ENCODE peak calls at places on chromosomes 3 and 15, in nine cellular contexts. One of them, this sample, is unnamed.

GRCh38 chr3:46660543-46661523 is 32.6 kb downstream of the ALS2CL start:
- DNase-seq in CD4-positive, alpha-beta T cell: no peak
- DNase-seq in tibial nerve: no peak
- DNase-seq in osteoblast: peak; percentile 37
- DNase-seq in psoas muscle: no peak
- DNase-seq in lower lobe of right lung: no peak
- DNase-seq in fibroblast of lung: no peak
- DNase-seq in neural crest cell: no peak
- DNase-seq in GM12864: no peak
- DNase-seq in this sample: no peak

GRCh38 chr15:58552505-58553364 is 120.9 kb downstream of the LIPC start:
- DNase-seq in CD4-positive, alpha-beta T cell: no peak
- DNase-seq in tibial nerve: no peak
- DNase-seq in osteoblast: peak; percentile 74
- DNase-seq in psoas muscle: no peak
- DNase-seq in lower lobe of right lung: no peak
- DNase-seq in fibroblast of lung: peak; percentile 36
- DNase-seq in neural crest cell: no peak
- DNase-seq in GM12864: no peak
- DNase-seq in this sample: no peak

GRCh38 chr3:184230603-184231528 is 1.5 kb downstream of the VWA5B2 start:
- DNase-seq in CD4-positive, alpha-beta T cell: no peak
- DNase-seq in tibial nerve: no peak
- DNase-seq in osteoblast: peak; percentile 88
- DNase-seq in psoas muscle: no peak
- DNase-seq in lower lobe of right lung: no peak
- DNase-seq in fibroblast of lung: no peak
- DNase-seq in neural crest cell: no peak
- DNase-seq in GM12864: no peak
- DNase-seq in this sample: peak; percentile 39

GRCh38 chr3:143806043-143806442 is 42.2 kb downstream of the SLC9A9 start:
- DNase-seq in CD4-positive, alpha-beta T cell: no peak
- DNase-seq in tibial nerve: no peak
- DNase-seq in osteoblast: no peak
- DNase-seq in psoas muscle: no peak
- DNase-seq in lower lobe of right lung: no peak
- DNase-seq in fibroblast of lung: no peak
- DNase-seq in neural crest cell: no peak
- DNase-seq in GM12864: no peak
- DNase-seq in this sample: no peak

GRCh38 chr15:55250392-55250791 is 39.2 kb downstream of the RAB27A start:
- DNase-seq in CD4-positive, alpha-beta T cell: no peak
- DNase-seq in tibial nerve: no peak
- DNase-seq in osteoblast: no peak
- DNase-seq in psoas muscle: no peak
- DNase-seq in lower lobe of right lung: no peak
- DNase-seq in fibroblast of lung: peak; percentile 98
- DNase-seq in neural crest cell: no peak
- DNase-seq in GM12864: no peak
- DNase-seq in this sample: no peak

GRCh38 chr3:46406786-46407611 is at the start of the genes CCR5AS and CCRL2:
- DNase-seq in CD4-positive, alpha-beta T cell: no peak
- DNase-seq in tibial nerve: no peak
- DNase-seq in osteoblast: peak; percentile 90
- DNase-seq in psoas muscle: peak; percentile 37
- DNase-seq in lower lobe of right lung: peak; percentile 78
- DNase-seq in fibroblast of lung: peak; percentile 61
- DNase-seq in neural crest cell: no peak
- DNase-seq in GM12864: no peak
- DNase-seq in this sample: peak; percentile 61

GRCh38 chr15:78944669-78945407 is at the start of gene CTSH:
- DNase-seq in CD4-positive, alpha-beta T cell: peak; percentile 69
- DNase-seq in tibial nerve: peak; percentile 51
- DNase-seq in osteoblast: peak; percentile 93
- DNase-seq in psoas muscle: peak; percentile 78
- DNase-seq in lower lobe of right lung: peak; percentile 94
- DNase-seq in fibroblast of lung: peak; percentile 13
- DNase-seq in neural crest cell: peak; percentile 61
- DNase-seq in GM12864: peak; percentile 54
- DNase-seq in this sample: peak; percentile 93

GRCh38 chr3:72797773-72798543 is 50.3 kb downstream of the SHQ1 start:
- DNase-seq in CD4-positive, alpha-beta T cell: no peak
- DNase-seq in tibial nerve: no peak
- DNase-seq in osteoblast: peak; percentile 78
- DNase-seq in psoas muscle: no peak
- DNase-seq in lower lobe of right lung: no peak
- DNase-seq in fibroblast of lung: peak; percentile 19
- DNase-seq in neural crest cell: no peak
- DNase-seq in GM12864: no peak
- DNase-seq in this sample: no peak

GRCh38 chr15:64209680-64210334 is 47.0 kb upstream of the PPIB start:
- DNase-seq in CD4-positive, alpha-beta T cell: no peak
- DNase-seq in tibial nerve: no peak
- DNase-seq in osteoblast: peak; percentile 26
- DNase-seq in psoas muscle: no peak
- DNase-seq in lower lobe of right lung: no peak
- DNase-seq in fibroblast of lung: peak; percentile 74
- DNase-seq in neural crest cell: no peak
- DNase-seq in GM12864: peak; percentile 4
- DNase-seq in this sample: peak; percentile 32

GRCh38 chr15:91472316-91472756 is 372.3 kb downstream of the SV2B start:
- DNase-seq in CD4-positive, alpha-beta T cell: no peak
- DNase-seq in tibial nerve: no peak
- DNase-seq in osteoblast: no peak
- DNase-seq in psoas muscle: no peak
- DNase-seq in lower lobe of right lung: no peak
- DNase-seq in fibroblast of lung: peak; percentile 64
- DNase-seq in neural crest cell: no peak
- DNase-seq in GM12864: no peak
- DNase-seq in this sample: no peak

GRCh38 chr3:151394611-151395010 is 10.1 kb upstream of the P2RY12 start:
- DNase-seq in CD4-positive, alpha-beta T cell: no peak
- DNase-seq in tibial nerve: no peak
- DNase-seq in osteoblast: no peak
- DNase-seq in psoas muscle: no peak
- DNase-seq in lower lobe of right lung: no peak
- DNase-seq in fibroblast of lung: no peak
- DNase-seq in neural crest cell: no peak
- DNase-seq in GM12864: no peak
- DNase-seq in this sample: no peak

GRCh38 chr15:75647370-75648155 is at the start of gene SNX33:
- DNase-seq in CD4-positive, alpha-beta T cell: peak; percentile 32
- DNase-seq in tibial nerve: peak; percentile 63
- DNase-seq in osteoblast: peak; percentile 96
- DNase-seq in psoas muscle: peak; percentile 84
- DNase-seq in lower lobe of right lung: peak; percentile 86
- DNase-seq in fibroblast of lung: peak; percentile 85
- DNase-seq in neural crest cell: peak; percentile 65
- DNase-seq in GM12864: no peak
- DNase-seq in this sample: peak; percentile 84

GRCh38 chr3:189952272-189952671 is 168.4 kb downstream of the P3H2 start:
- DNase-seq in CD4-positive, alpha-beta T cell: no peak
- DNase-seq in tibial nerve: no peak
- DNase-seq in osteoblast: no peak
- DNase-seq in psoas muscle: no peak
- DNase-seq in lower lobe of right lung: no peak
- DNase-seq in fibroblast of lung: no peak
- DNase-seq in neural crest cell: no peak
- DNase-seq in GM12864: no peak
- DNase-seq in this sample: no peak

GRCh38 chr3:189948724-189949045 is 172.0 kb downstream of the P3H2 start:
- DNase-seq in CD4-positive, alpha-beta T cell: no peak
- DNase-seq in tibial nerve: no peak
- DNase-seq in osteoblast: no peak
- DNase-seq in psoas muscle: no peak
- DNase-seq in lower lobe of right lung: no peak
- DNase-seq in fibroblast of lung: no peak
- DNase-seq in neural crest cell: no peak
- DNase-seq in GM12864: no peak
- DNase-seq in this sample: no peak

GRCh38 chr3:189947948-189948723 is 172.6 kb downstream of the P3H2 start:
- DNase-seq in CD4-positive, alpha-beta T cell: no peak
- DNase-seq in tibial nerve: no peak
- DNase-seq in osteoblast: no peak
- DNase-seq in psoas muscle: no peak
- DNase-seq in lower lobe of right lung: no peak
- DNase-seq in fibroblast of lung: peak; percentile 48
- DNase-seq in neural crest cell: no peak
- DNase-seq in GM12864: no peak
- DNase-seq in this sample: peak; percentile 36

GRCh38 chr3:189949580-189949979 is 171.1 kb downstream of the P3H2 start:
- DNase-seq in CD4-positive, alpha-beta T cell: no peak
- DNase-seq in tibial nerve: no peak
- DNase-seq in osteoblast: no peak
- DNase-seq in psoas muscle: no peak
- DNase-seq in lower lobe of right lung: no peak
- DNase-seq in fibroblast of lung: no peak
- DNase-seq in neural crest cell: no peak
- DNase-seq in GM12864: no peak
- DNase-seq in this sample: no peak

GRCh38 chr3:189950258-189950657 is 170.4 kb downstream of the P3H2 start:
- DNase-seq in CD4-positive, alpha-beta T cell: no peak
- DNase-seq in tibial nerve: no peak
- DNase-seq in osteoblast: no peak
- DNase-seq in psoas muscle: no peak
- DNase-seq in lower lobe of right lung: no peak
- DNase-seq in fibroblast of lung: no peak
- DNase-seq in neural crest cell: no peak
- DNase-seq in GM12864: no peak
- DNase-seq in this sample: no peak
- TF ChIP-seq CTCF in CD4-positive, alpha-beta T cell: no peak
- TF ChIP-seq CTCF in tibial nerve: no peak
- TF ChIP-seq CTCF in osteoblast: no peak
- TF ChIP-seq CTCF in psoas muscle: no peak
- TF ChIP-seq CTCF in lower lobe of right lung: no peak
- TF ChIP-seq CTCF in fibroblast of lung: no peak
- TF ChIP-seq CTCF in neural crest cell: no peak
- TF ChIP-seq CTCF in GM12864: peak; percentile 4
- TF ChIP-seq CTCF in this sample: no peak

GRCh38 chr3:13878711-13879101 is 1.2 kb downstream of the WNT7A start:
- DNase-seq in CD4-positive, alpha-beta T cell: peak; percentile 27
- DNase-seq in tibial nerve: no peak
- DNase-seq in osteoblast: no peak
- DNase-seq in psoas muscle: no peak
- DNase-seq in lower lobe of right lung: no peak
- DNase-seq in fibroblast of lung: no peak
- DNase-seq in neural crest cell: peak; percentile 36
- DNase-seq in GM12864: no peak
- DNase-seq in this sample: no peak

GRCh38 chr3:13879946-13880810 is at the start of gene WNT7A:
- DNase-seq in CD4-positive, alpha-beta T cell: peak; percentile 70
- DNase-seq in tibial nerve: no peak
- DNase-seq in osteoblast: peak; percentile 95
- DNase-seq in psoas muscle: no peak
- DNase-seq in lower lobe of right lung: no peak
- DNase-seq in fibroblast of lung: no peak
- DNase-seq in neural crest cell: peak; percentile 70
- DNase-seq in GM12864: no peak
- DNase-seq in this sample: peak; percentile 49

GRCh38 chr3:13881536-13882410 is 1.9 kb upstream of the WNT7A start:
- DNase-seq in CD4-positive, alpha-beta T cell: no peak
- DNase-seq in tibial nerve: no peak
- DNase-seq in osteoblast: no peak
- DNase-seq in psoas muscle: no peak
- DNase-seq in lower lobe of right lung: no peak
- DNase-seq in fibroblast of lung: no peak
- DNase-seq in neural crest cell: no peak
- DNase-seq in GM12864: no peak
- DNase-seq in this sample: no peak

GRCh38 chr3:13879102-13879945 is 547 bp downstream of the WNT7A start:
- DNase-seq in CD4-positive, alpha-beta T cell: peak; percentile 44
- DNase-seq in tibial nerve: no peak
- DNase-seq in osteoblast: no peak
- DNase-seq in psoas muscle: no peak
- DNase-seq in lower lobe of right lung: no peak
- DNase-seq in fibroblast of lung: no peak
- DNase-seq in neural crest cell: no peak
- DNase-seq in GM12864: no peak
- DNase-seq in this sample: peak; percentile 47

DNA sequence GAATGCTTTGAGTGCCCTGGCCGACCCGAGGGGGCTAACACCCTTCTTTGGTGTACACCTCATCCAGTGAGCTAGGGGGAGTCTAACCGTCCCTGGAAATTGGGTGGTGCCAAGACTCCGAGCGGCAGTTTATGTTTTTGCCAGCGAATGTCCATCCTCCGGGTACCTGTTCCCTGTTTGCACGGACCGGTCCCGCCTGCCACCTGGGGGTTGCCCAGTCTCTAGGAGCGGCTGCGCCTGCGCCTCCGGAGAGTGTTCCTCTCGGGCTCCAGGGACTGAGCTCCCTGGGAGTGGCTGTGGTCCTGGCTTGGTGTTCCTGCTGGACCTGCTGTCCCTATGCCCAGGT is 913 bp upstream of the WNT7A start:
- DNase-seq in CD4-positive, alpha-beta T cell: no peak
- DNase-seq in tibial nerve: no peak
- DNase-seq in osteoblast: no peak
- DNase-seq in psoas muscle: no peak
- DNase-seq in lower lobe of right lung: peak; percentile 63
- DNase-seq in fibroblast of lung: no peak
- DNase-seq in neural crest cell: no peak
- DNase-seq in GM12864: no peak
- DNase-seq in this sample: no peak
- TF ChIP-seq CTCF in CD4-positive, alpha-beta T cell: peak; percentile 48
- TF ChIP-seq CTCF in tibial nerve: no peak
- TF ChIP-seq CTCF in osteoblast: no peak
- TF ChIP-seq CTCF in psoas muscle: peak; percentile 1
- TF ChIP-seq CTCF in lower lobe of right lung: no peak
- TF ChIP-seq CTCF in fibroblast of lung: no peak
- TF ChIP-seq CTCF in neural crest cell: no peak
- TF ChIP-seq CTCF in GM12864: no peak
- TF ChIP-seq CTCF in this sample: no peak

GRCh38 chr15:48300038-48300437 is 31.2 kb upstream of the DUT start:
- DNase-seq in CD4-positive, alpha-beta T cell: no peak
- DNase-seq in tibial nerve: no peak
- DNase-seq in osteoblast: no peak
- DNase-seq in psoas muscle: no peak
- DNase-seq in lower lobe of right lung: no peak
- DNase-seq in fibroblast of lung: no peak
- DNase-seq in neural crest cell: no peak
- DNase-seq in GM12864: no peak
- DNase-seq in this sample: no peak
- TF ChIP-seq CTCF in CD4-positive, alpha-beta T cell: no peak
- TF ChIP-seq CTCF in tibial nerve: no peak
- TF ChIP-seq CTCF in osteoblast: no peak
- TF ChIP-seq CTCF in psoas muscle: no peak
- TF ChIP-seq CTCF in lower lobe of right lung: no peak
- TF ChIP-seq CTCF in fibroblast of lung: no peak
- TF ChIP-seq CTCF in neural crest cell: no peak
- TF ChIP-seq CTCF in GM12864: no peak
- TF ChIP-seq CTCF in this sample: no peak

DNA sequence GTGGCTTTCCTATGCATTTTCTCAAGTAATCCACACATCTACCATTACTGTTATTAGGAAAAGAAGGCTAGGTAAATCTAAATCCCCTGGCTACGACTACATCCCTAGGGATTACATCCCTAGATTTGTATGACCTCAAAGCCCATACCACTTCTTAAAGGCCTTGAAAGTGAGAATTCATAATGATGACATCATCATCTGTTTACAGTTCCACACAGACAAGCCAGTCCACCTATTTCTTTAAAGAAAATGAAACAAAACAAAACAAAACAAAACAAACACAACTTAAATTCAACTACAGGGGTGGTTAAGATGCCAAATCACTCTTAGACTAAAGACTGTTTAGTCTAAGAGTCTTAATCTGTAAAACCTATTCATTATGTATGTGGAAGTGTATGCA is 5.7 kb downstream of the WDR72 start:
- DNase-seq in CD4-positive, alpha-beta T cell: no peak
- DNase-seq in tibial nerve: no peak
- DNase-seq in osteoblast: no peak
- DNase-seq in psoas muscle: no peak
- DNase-seq in lower lobe of right lung: no peak
- DNase-seq in fibroblast of lung: no peak
- DNase-seq in neural crest cell: no peak
- DNase-seq in GM12864: no peak
- DNase-seq in this sample: no peak
- TF ChIP-seq CTCF in CD4-positive, alpha-beta T cell: no peak
- TF ChIP-seq CTCF in tibial nerve: no peak
- TF ChIP-seq CTCF in osteoblast: no peak
- TF ChIP-seq CTCF in psoas muscle: no peak
- TF ChIP-seq CTCF in lower lobe of right lung: no peak
- TF ChIP-seq CTCF in fibroblast of lung: no peak
- TF ChIP-seq CTCF in neural crest cell: no peak
- TF ChIP-seq CTCF in GM12864: no peak
- TF ChIP-seq CTCF in this sample: no peak